ENCODE peak calls at places on chromosomes 7 and 10, in ten cellular contexts. Y, B, I, D, U, P, K, V, S and W are unnamed samples.

GRCh38 chr10:64658528-64658927 is 1137.3 kb downstream of the REEP3 start:
- DNase-seq in B (no peak), S (no peak), U (no peak), I (no peak), K (no peak), V (no peak), D (no peak), P (no peak), Y (no peak), W (no peak)

GRCh38 chr7:149853157-149853556 is 15.0 kb downstream of the ZNF862 start:
- DNase-seq in P (no peak), V (no peak), S (no peak), Y (no peak), K (no peak), D (no peak), B (no peak), I (no peak), U (peak), W (no peak)

GRCh38 chr10:124301736-124302135 is 117.0 kb downstream of the OAT start:
- DNase-seq in B (peak), S (no peak), V (no peak), D (no peak), I (no peak), U (no peak), P (no peak), K (no peak), Y (peak), W (no peak)

GRCh38 chr10:23439452-23439919 is 611 bp downstream of the OTUD1 start:
- DNase-seq in Y (no peak), B (peak), K (no peak), S (no peak), I (peak), P (no peak), U (peak), D (no peak), V (peak), W (no peak)

GRCh38 chr10:97796651-97797050 is 24.9 kb upstream of the SFRP5 start:
- DNase-seq in P (no peak), U (no peak), Y (no peak), S (no peak), V (no peak), D (no peak), I (no peak), K (no peak), B (no peak), W (no peak)

GRCh38 chr10:122475581-122475980 is 14.2 kb downstream of the HTRA1 start:
- DNase-seq in B (peak), U (no peak), P (no peak), Y (no peak), S (no peak), V (no peak), I (no peak), K (no peak), D (no peak), W (peak)

GRCh38 chr7:22270371-22270770 is 86.6 kb downstream of the RAPGEF5 start:
- DNase-seq in B (no peak), S (no peak), D (no peak), V (no peak), Y (no peak), U (peak), I (no peak), K (no peak), P (no peak), W (no peak)

GRCh38 chr10:13705526-13706169 is 118.9 kb downstream of the PRPF18 start:
- DNase-seq in V (no peak), D (no peak), B (no peak), Y (no peak), U (peak), I (peak), S (no peak), P (no peak), K (no peak), W (no peak)

GRCh38 chr10:77038412-77038806 is 599.2 kb downstream of the KCNMA1 start:
- DNase-seq in Y (no peak), K (no peak), U (no peak), V (no peak), B (no peak), D (no peak), I (no peak), S (no peak), P (no peak), W (no peak)

GRCh38 chr7:4763091-4763793 is 12.2 kb upstream of the AP5Z1 start:
- DNase-seq in B (no peak), Y (no peak), K (no peak), I (no peak), S (no peak), P (no peak), V (no peak), D (no peak), U (no peak), W (no peak)

GRCh38 chr10:107728807-107729206 is 564.3 kb upstream of the SORCS1 start:
- DNase-seq in D (no peak), U (no peak), Y (no peak), S (no peak), V (no peak), I (no peak), P (no peak), K (no peak), B (no peak), W (no peak)

GRCh38 chr10:29495366-29495765 is 139.4 kb downstream of the SVIL start:
- DNase-seq in V (no peak), D (no peak), U (no peak), K (no peak), P (no peak), S (no peak), Y (no peak), B (no peak), I (no peak), W (no peak)

GRCh38 chr10:88851706-88852105 is at the start of gene ANKRD22:
- DNase-seq in V (no peak), K (no peak), I (no peak), Y (no peak), D (peak), P (no peak), B (peak), U (peak), S (peak), W (no peak)

GRCh38 chr7:111517441-111518037 is 44.8 kb downstream of the IMMP2L start:
- DNase-seq in B (no peak), S (no peak), Y (no peak), I (no peak), D (no peak), U (peak), P (no peak), V (no peak), K (no peak), W (no peak)

GRCh38 chr7:30732606-30733005 is 19.3 kb upstream of the INMT start:
- DNase-seq in B (no peak), K (no peak), Y (no peak), S (no peak), V (no peak), U (no peak), I (no peak), P (no peak), D (no peak), W (no peak)

GRCh38 chr10:52563361-52563760 is 209.2 kb downstream of the MBL2 start:
- DNase-seq in D (no peak), B (no peak), U (peak), K (no peak), I (no peak), P (no peak), S (no peak), Y (no peak), V (no peak), W (no peak)

GRCh38 chr10:85642421-85643170 is 724.0 kb downstream of the GRID1 start:
- DNase-seq in B (no peak), P (peak), V (no peak), S (no peak), U (peak), I (no peak), D (no peak), Y (no peak), K (no peak), W (no peak)

GRCh38 chr10:7409045-7409731 is 1.6 kb downstream of the SFMBT2 start:
- DNase-seq in P (no peak), Y (peak), V (no peak), B (peak), U (no peak), S (peak), D (peak), K (no peak), I (peak), W (peak)

GRCh38 chr10:52187521-52188258 is 126.4 kb upstream of the DKK1 start:
- DNase-seq in U (peak), I (no peak), V (no peak), D (no peak), B (no peak), P (no peak), S (no peak), Y (no peak), K (no peak), W (no peak)

GRCh38 chr10:95314519-95314918 is 23.7 kb upstream of the PDLIM1 start:
- DNase-seq in S (no peak), K (no peak), P (no peak), B (no peak), V (no peak), U (no peak), I (no peak), D (no peak), Y (no peak), W (no peak)

GRCh38 chr10:24645784-24646183 is 77.9 kb downstream of the ARHGAP21 start:
- DNase-seq in B (no peak), I (no peak), S (no peak), K (no peak), V (no peak), Y (no peak), D (no peak), U (peak), P (no peak), W (no peak)

GRCh38 chr10:73997479-73997805 is 474 bp upstream of the VCL start:
- DNase-seq in I (no peak), U (no peak), P (no peak), B (no peak), D (no peak), V (no peak), S (no peak), K (no peak), Y (no peak), W (no peak)

GRCh38 chr7:130515315-130516047 is 23.6 kb downstream of the MEST start:
- DNase-seq in B (no peak), Y (no peak), D (no peak), K (no peak), I (no peak), U (no peak), S (no peak), V (no peak), P (no peak), W (no peak)

GRCh38 chr7:97346349-97346748 is 228.9 kb downstream of the SDHAF3 start:
- DNase-seq in S (no peak), Y (no peak), P (no peak), D (no peak), V (no peak), B (no peak), K (no peak), I (no peak), U (no peak), W (no peak)

GRCh38 chr10:71950683-71951082 is 13.5 kb upstream of the CHST3 start:
- DNase-seq in P (no peak), Y (no peak), U (no peak), I (no peak), D (no peak), B (peak), V (no peak), K (no peak), S (no peak), W (no peak)

GRCh38 chr10:75297021-75297599 is 61.4 kb upstream of the COMTD1 start:
- DNase-seq in P (no peak), B (peak), S (no peak), K (no peak), I (no peak), Y (no peak), U (no peak), V (no peak), D (no peak), W (no peak)
- TF ChIP-seq CTCF in P (no peak), B (no peak), S (no peak), K (no peak), I (no peak), Y (no peak), U (no peak), V (no peak), D (no peak), W (no peak)

GRCh38 chr7:26151650-26151952 is 397 bp upstream of the NFE2L3 start:
- DNase-seq in P (no peak), K (no peak), B (no peak), U (no peak), D (no peak), Y (no peak), S (no peak), I (no peak), V (no peak), W (no peak)

GRCh38 chr7:26151096-26151495 is 902 bp upstream of the NFE2L3 start:
- DNase-seq in D (no peak), Y (no peak), I (no peak), V (peak), S (no peak), K (no peak), U (no peak), P (no peak), B (no peak), W (no peak)

GRCh38 chr7:26153823-26154783 is 2.1 kb downstream of the NFE2L3 start:
- DNase-seq in I (no peak), S (no peak), B (no peak), Y (no peak), U (peak), P (no peak), K (no peak), D (no peak), V (no peak), W (no peak)

GRCh38 chr7:26151953-26152781 is at the start of gene NFE2L3:
- DNase-seq in S (peak), K (peak), Y (peak), B (peak), D (peak), P (no peak), U (peak), V (peak), I (peak), W (peak)

DNA sequence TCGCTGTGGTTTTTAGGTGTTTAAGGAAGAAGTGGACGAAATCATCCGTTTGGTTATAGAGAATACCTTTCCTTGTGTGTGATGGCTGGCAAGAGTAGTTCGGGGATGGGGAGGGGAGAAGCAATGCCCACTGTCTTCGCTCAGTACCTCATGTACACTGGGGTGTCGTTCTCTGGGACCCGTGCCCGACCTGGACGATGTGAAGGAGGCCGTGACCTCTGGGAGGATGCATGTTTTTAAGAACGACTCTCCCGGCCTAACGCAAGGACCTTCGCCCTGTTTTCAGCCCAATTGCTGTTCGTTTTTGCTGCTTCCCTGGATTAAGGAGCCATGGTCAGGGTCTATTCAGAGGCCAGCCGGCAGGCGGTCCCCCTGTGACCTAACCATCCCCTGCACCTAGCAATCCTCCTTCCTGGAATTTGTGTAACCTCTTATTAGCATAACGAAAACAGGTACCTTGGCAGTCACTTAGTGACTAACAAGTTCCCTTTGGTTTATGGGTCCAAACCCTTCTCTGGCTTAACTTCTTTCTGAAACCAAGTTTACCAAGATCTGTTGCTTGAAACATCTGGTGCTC is 1.3 kb downstream of the NFE2L3 start:
- DNase-seq in U (no peak), V (no peak), I (no peak), B (no peak), S (no peak), D (no peak), P (no peak), Y (no peak), K (no peak), W (peak)
- TF ChIP-seq CTCF in U (no peak), V (no peak), I (no peak), B (no peak), S (no peak), D (no peak), P (no peak), Y (no peak), K (no peak), W (no peak)

GRCh38 chr10:94042001-94042813 is 48.5 kb downstream of the PLCE1 start:
- DNase-seq in I (no peak), B (no peak), V (no peak), Y (no peak), S (no peak), D (no peak), P (peak), U (peak), K (peak), W (no peak)
- TF ChIP-seq CTCF in I (no peak), B (no peak), V (no peak), Y (no peak), S (peak), D (no peak), P (peak), U (peak), K (peak), W (no peak)

DNA sequence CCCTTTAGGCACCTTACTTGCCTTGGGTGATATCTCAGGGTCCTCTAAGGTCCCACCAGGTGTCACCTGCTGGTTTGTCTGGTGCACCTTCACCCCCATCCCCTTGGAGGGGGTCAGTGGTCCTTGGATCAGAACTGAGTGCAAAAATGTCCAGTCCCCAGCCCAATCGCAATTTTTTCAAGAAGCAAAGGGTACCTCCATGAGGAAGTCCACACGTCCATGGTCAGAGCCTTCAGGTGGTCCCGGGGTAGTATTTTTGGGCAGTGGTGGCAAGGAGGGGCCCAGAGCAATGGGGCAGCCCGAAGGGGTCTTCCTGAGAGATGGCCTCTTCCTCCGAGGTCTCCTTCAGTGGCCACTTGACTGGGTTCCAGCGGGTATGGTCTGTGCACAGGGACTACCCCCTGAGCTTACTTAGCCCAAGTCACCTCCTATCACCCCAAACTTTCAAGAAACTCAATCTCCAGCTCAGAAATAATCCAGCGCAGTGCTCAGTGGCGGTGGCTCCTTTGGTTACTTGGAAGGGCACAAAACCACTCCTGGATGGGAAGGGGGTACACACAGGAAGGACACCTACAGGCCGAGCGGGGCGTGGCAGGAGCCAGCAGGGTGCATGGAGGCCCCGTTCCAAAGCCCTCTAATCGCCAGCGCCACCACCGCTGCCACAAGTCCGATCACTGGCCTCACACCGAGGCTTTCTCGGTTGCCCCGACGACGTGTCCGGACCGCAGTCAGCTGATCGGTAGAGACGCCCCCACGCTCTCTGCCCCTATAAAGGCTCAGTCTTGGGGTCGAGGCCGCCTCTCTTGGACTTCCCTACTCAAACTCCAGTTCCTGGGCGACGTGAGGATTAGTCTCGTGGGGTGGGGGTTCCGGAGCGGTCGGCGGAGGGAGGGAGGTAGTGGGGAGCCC is 4.5 kb downstream of the SAP25 start:
- DNase-seq in V (peak), B (peak), K (no peak), U (peak), Y (peak), I (no peak), D (peak), P (no peak), S (peak), W (peak)
- TF ChIP-seq CTCF in V (peak), B (no peak), K (peak), U (peak), Y (peak), I (peak), D (no peak), P (peak), S (peak), W (peak)

GRCh38 chr7:13879994-13880686 is 109.3 kb downstream of the ETV1 start:
- DNase-seq in V (no peak), I (no peak), B (no peak), P (no peak), U (peak), S (no peak), K (no peak), D (no peak), Y (no peak), W (no peak)
- TF ChIP-seq CTCF in V (no peak), I (no peak), B (no peak), P (no peak), U (no peak), S (no peak), K (no peak), D (no peak), Y (no peak), W (no peak)

GRCh38 chr7:27930910-27931476 is 191.0 kb downstream of the TAX1BP1 start:
- DNase-seq in V (no peak), B (no peak), Y (no peak), U (no peak), K (no peak), D (no peak), I (no peak), P (no peak), S (no peak), W (no peak)

GRCh38 chr7:27928001-27928400 is 188.0 kb downstream of the TAX1BP1 start:
- DNase-seq in K (no peak), U (no peak), B (no peak), D (no peak), P (no peak), I (no peak), Y (no peak), S (no peak), V (no peak), W (no peak)

GRCh38 chr7:27936244-27937102 is 196.5 kb downstream of the TAX1BP1 start:
- DNase-seq in I (no peak), B (no peak), D (no peak), V (no peak), P (no peak), S (no peak), U (no peak), K (no peak), Y (no peak), W (no peak)

GRCh38 chr7:27929127-27929526 is 189.2 kb downstream of the TAX1BP1 start:
- DNase-seq in I (no peak), B (no peak), D (no peak), S (no peak), K (no peak), P (no peak), V (no peak), Y (no peak), U (no peak), W (no peak)

DNA sequence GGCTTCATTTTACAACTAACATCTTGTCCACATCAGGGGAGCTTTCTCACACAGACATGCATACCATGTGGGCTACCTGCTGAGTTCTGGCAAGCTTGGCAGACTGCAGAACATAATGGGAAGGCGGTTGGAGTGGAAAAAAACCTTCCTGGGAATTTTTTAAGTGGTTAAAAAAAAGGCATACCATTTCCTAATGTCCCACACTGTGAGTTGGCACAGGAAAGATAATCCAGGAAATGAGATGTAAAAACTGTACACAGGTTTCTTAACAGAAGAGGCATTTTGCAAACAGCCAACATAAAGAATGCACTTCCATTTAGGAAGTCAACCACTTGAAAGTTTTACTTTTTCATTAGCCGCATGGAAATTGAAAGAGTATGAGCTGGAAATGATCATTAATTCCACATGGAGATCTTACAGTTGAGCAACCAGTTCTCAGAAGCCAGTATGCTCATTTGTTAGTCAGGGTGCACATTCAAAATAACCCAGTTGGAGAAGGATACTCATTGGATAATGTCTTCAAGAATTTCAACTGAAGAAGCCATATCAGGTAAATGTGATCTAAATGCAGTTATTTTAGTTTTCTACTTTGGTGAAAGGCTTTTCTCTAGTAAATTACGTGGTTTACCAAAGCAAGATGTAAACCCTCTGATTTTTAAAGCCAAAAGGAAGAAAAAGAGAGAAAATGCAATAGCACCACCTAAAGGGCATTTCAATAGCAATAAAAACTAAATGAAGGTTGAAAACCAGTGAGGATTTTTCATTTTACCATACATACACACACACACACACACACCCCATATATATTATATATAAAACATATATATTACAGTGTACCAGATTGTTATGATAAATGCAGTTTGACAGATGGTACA is 194.0 kb downstream of the TAX1BP1 start:
- DNase-seq in B (no peak), I (no peak), P (peak), Y (no peak), D (no peak), S (no peak), V (peak), K (peak), U (peak), W (no peak)
- TF ChIP-seq CTCF in B (no peak), I (peak), P (peak), Y (no peak), D (no peak), S (peak), V (peak), K (peak), U (peak), W (peak)

GRCh38 chr10:81179805-81180452 is 642.2 kb downstream of the SH2D4B start:
- DNase-seq in K (no peak), U (peak), I (no peak), V (no peak), D (no peak), Y (no peak), S (no peak), B (no peak), P (no peak), W (no peak)
- TF ChIP-seq CTCF in K (no peak), U (peak), I (peak), V (peak), D (no peak), Y (no peak), S (peak), B (no peak), P (no peak), W (peak)